ENCODE peak calls at places on chromosomes 1 and 21, in eight cellular contexts. E is OCI-LY7, C is lung, F is HCT116, Z is foreskin keratinocyte, B is Karpas-422, I is H9, D is suprapubic skin. X is an unnamed sample.

GRCh38 chr1:161983725-161984124 is 39.9 kb downstream of the OLFML2B start:
- DNase-seq in B (no peak), F (no peak), I (no peak), E (no peak), Z (no peak), C (no peak), D (no peak), X (no peak)

GRCh38 chr21:28445081-28445830 is 547.4 kb downstream of the LTN1 start:
- DNase-seq in B (no peak), E (no peak), I (no peak), D (no peak), Z (no peak), F (no peak), C (no peak), X (peak)

GRCh38 chr1:153728305-153729066 is 636 bp downstream of the INTS3 start:
- DNase-seq in F (no peak), I (peak), B (peak), E (peak), Z (no peak), D (peak), C (peak), X (no peak)

GRCh38 chr1:9426291-9426711 is 113.0 kb upstream of the SLC25A33 start:
- DNase-seq in D (no peak), C (no peak), I (no peak), E (peak), B (peak), Z (no peak), F (no peak), X (no peak)

GRCh38 chr1:86224651-86225050 is 68.1 kb upstream of the COL24A1 start:
- DNase-seq in C (no peak), B (no peak), D (no peak), Z (no peak), I (no peak), E (no peak), F (no peak), X (no peak)

GRCh38 chr1:161196521-161197451 is 2.1 kb downstream of the ADAMTS4 start:
- DNase-seq in C (no peak), I (no peak), F (no peak), B (no peak), Z (no peak), D (no peak), E (no peak), X (no peak)

GRCh38 chr1:212173572-212173971 is 111.6 kb upstream of the PPP2R5A start:
- DNase-seq in F (no peak), E (no peak), D (no peak), I (no peak), Z (no peak), B (no peak), C (no peak), X (no peak)

GRCh38 chr1:110880708-110881374 is 7.9 kb downstream of the CD53 start:
- DNase-seq in B (no peak), I (no peak), Z (peak), D (no peak), C (no peak), F (no peak), E (no peak), X (peak)

GRCh38 chr1:86159800-86160199 is 3.2 kb upstream of the COL24A1 start:
- DNase-seq in Z (no peak), C (no peak), F (no peak), E (no peak), D (no peak), B (no peak), I (no peak), X (no peak)

GRCh38 chr21:34345091-34345871 is 18.5 kb upstream of the KCNE2 start:
- DNase-seq in C (no peak), E (no peak), F (no peak), Z (no peak), D (no peak), B (no peak), I (no peak), X (no peak)

GRCh38 chr1:70264875-70265274 is 43.7 kb downstream of the SRSF11 start:
- DNase-seq in I (no peak), Z (no peak), E (no peak), C (no peak), B (no peak), F (no peak), D (no peak), X (no peak)

GRCh38 chr1:178614286-178614685 is 101.4 kb downstream of the TEX35 start:
- DNase-seq in E (peak), B (no peak), D (no peak), C (no peak), Z (no peak), I (no peak), F (no peak), X (no peak)
- H3K27ac ChIP-seq in E (no peak), B (peak), D (no peak), C (no peak), Z (peak), I (no peak), F (no peak), X (peak)

DNA sequence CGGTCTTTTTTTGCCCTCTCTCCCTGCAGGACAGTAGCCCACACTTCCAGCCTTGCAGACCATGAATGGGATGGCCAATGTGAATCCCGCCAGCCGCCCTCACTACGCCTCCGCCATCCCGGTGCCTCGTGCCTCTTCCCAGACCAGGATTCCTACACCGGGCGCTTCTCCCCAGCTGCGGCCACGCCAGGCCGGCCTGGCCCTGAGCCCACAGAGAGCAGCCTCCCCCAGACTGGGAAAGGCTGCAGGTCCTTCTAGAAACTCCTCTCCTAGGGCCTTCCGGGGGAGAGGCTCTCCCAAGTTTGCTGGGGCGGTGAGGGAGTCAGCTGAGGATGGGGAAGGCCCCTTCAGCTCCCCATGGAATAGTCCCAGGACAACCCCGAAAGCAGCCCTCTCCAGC is 83.9 kb downstream of the NAV1 start:
- DNase-seq in F (no peak), E (no peak), B (no peak), Z (no peak), C (no peak), I (no peak), D (no peak), X (no peak)
- H3K27ac ChIP-seq in F (no peak), E (no peak), B (no peak), Z (no peak), C (no peak), I (no peak), D (no peak), X (no peak)

GRCh38 chr21:21147374-21147745 is 149.2 kb downstream of the NCAM2 start:
- DNase-seq in I (no peak), E (no peak), Z (no peak), B (no peak), F (no peak), C (no peak), D (no peak), X (no peak)

GRCh38 chr21:21151231-21151630 is 153.0 kb downstream of the NCAM2 start:
- DNase-seq in D (no peak), B (no peak), F (no peak), Z (no peak), E (no peak), I (no peak), C (no peak), X (no peak)

GRCh38 chr21:21148009-21148408 is 149.8 kb downstream of the NCAM2 start:
- DNase-seq in F (no peak), Z (no peak), D (no peak), I (no peak), E (no peak), B (no peak), C (no peak), X (no peak)

GRCh38 chr21:21148514-21148913 is 150.3 kb downstream of the NCAM2 start:
- DNase-seq in D (no peak), E (no peak), Z (no peak), B (no peak), I (no peak), C (no peak), F (no peak), X (no peak)

GRCh38 chr21:21146587-21147373 is 148.6 kb downstream of the NCAM2 start:
- DNase-seq in D (no peak), B (no peak), E (no peak), F (no peak), Z (no peak), C (no peak), I (no peak), X (no peak)
- H3K27ac ChIP-seq in D (no peak), B (no peak), E (no peak), F (no peak), Z (no peak), C (no peak), I (no peak), X (no peak)

GRCh38 chr1:117493906-117494305 is 111.9 kb upstream of the TENT5C start:
- DNase-seq in I (no peak), F (no peak), C (no peak), D (no peak), Z (no peak), B (no peak), E (no peak), X (no peak)
- H3K27ac ChIP-seq in I (no peak), F (no peak), C (no peak), D (no peak), Z (no peak), B (no peak), E (no peak), X (no peak)

GRCh38 chr1:200452850-200453543 is 43.2 kb upstream of the ZNF281 start:
- DNase-seq in E (no peak), I (no peak), Z (no peak), D (no peak), F (no peak), B (no peak), C (no peak), X (no peak)
- H3K27ac ChIP-seq in E (no peak), I (peak), Z (no peak), D (no peak), F (no peak), B (no peak), C (no peak), X (no peak)

DNA sequence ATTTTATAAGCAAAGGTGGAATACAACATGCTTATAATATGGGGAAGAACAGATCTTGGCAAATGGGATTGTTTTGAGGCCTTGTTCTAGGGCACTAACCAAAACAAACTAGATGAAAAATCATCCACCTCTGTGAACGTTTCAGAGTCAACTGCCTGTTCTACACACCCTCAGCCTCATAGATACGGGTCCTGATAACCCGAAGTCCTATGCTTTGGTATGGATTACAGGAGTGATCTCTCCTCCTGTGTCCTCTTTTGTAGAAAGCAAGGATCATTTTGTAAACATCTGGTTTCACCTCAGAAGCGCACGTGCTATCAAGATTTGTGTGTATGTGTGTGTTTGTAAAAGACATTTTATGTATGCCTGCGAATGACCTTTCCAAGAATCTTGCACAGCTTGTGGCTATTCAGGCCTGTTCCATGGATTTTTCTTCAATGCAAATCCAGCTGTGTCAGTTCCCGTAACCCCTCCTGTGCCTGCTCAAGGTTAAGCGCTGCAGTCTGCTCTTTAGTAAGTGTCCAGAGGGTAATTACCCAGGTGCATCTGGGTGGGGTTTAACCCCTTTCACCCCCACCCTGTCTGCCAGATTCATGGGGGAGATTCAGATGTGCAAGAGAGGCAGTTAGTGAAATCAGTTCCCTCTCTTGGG is 132.4 kb downstream of the ROR1 start:
- DNase-seq in E (no peak), D (no peak), F (no peak), C (no peak), B (no peak), I (no peak), Z (no peak), X (no peak)
- H3K27ac ChIP-seq in E (no peak), D (no peak), F (no peak), C (no peak), B (no peak), I (peak), Z (no peak), X (no peak)

GRCh38 chr1:51829058-51829457 is 49.5 kb downstream of the NRDC start:
- DNase-seq in B (no peak), Z (peak), I (no peak), C (no peak), D (no peak), E (no peak), F (no peak), X (peak)
- H3K27ac ChIP-seq in B (no peak), Z (no peak), I (no peak), C (no peak), D (no peak), E (no peak), F (no peak), X (peak)

GRCh38 chr1:30762931-30763653 is 5.5 kb upstream of the LAPTM5 start:
- DNase-seq in F (no peak), C (no peak), D (no peak), E (no peak), B (no peak), Z (no peak), I (no peak), X (no peak)
- H3K27ac ChIP-seq in F (no peak), C (no peak), D (no peak), E (no peak), B (no peak), Z (no peak), I (no peak), X (no peak)

DNA sequence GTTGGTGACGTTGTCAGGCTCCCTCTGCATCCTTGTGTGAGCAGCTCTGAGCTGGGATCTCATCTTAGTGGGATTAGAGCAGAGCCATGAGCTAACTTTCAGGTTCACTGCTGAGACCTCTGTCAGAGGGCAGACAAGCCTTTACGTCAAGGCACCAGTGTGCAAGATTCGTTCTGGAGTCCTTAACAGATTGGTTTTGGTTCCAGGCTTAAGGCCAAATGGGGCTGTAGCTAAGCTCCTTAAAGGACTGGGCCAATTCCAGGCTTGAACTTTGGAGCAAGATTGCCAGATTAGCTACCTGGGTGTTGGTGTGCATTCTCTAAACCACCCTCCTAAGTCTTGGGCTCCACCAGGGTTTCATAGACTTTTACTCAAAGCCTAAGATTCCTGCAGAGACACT is 52.6 kb upstream of the PDC start:
- DNase-seq in Z (no peak), C (no peak), I (no peak), E (no peak), D (no peak), F (no peak), B (no peak), X (no peak)
- H3K27ac ChIP-seq in Z (no peak), C (no peak), I (no peak), E (no peak), D (no peak), F (no peak), B (no peak), X (no peak)

GRCh38 chr21:27400045-27400444 is 433.2 kb upstream of the ADAMTS5 start:
- DNase-seq in F (no peak), E (no peak), C (no peak), B (no peak), I (no peak), Z (no peak), D (no peak), X (no peak)
- H3K27ac ChIP-seq in F (no peak), E (no peak), C (no peak), B (no peak), I (no peak), Z (no peak), D (no peak), X (no peak)